ENCODE peak calls at places on chromosomes 4 and X, in five cellular contexts. One of them, this sample, is unnamed.

GRCh38 chr4:8777320-8778196 is 94.1 kb downstream of the HMX1 start:
- DNase-seq in body of pancreas: no peak
- DNase-seq in retinal pigment epithelial cell: no peak
- DNase-seq in hippocampal formation: no peak
- DNase-seq in T-helper 2 cell: no peak
- DNase-seq in this sample: no peak

GRCh38 chr4:5999830-6000365 is 18.3 kb downstream of the C4orf50 start:
- DNase-seq in body of pancreas: no peak
- DNase-seq in hippocampal formation: no peak
- DNase-seq in retinal pigment epithelial cell: no peak
- DNase-seq in T-helper 2 cell: no peak
- DNase-seq in this sample: no peak

GRCh38 chr4:71558248-71558647 is 219.4 kb downstream of the SLC4A4 start:
- DNase-seq in T-helper 2 cell: peak
- DNase-seq in hippocampal formation: no peak
- DNase-seq in retinal pigment epithelial cell: no peak
- DNase-seq in body of pancreas: no peak
- DNase-seq in this sample: no peak

GRCh38 chr4:125140966-125141495 is 173.7 kb upstream of the FAT4 start:
- DNase-seq in hippocampal formation: no peak
- DNase-seq in body of pancreas: no peak
- DNase-seq in retinal pigment epithelial cell: no peak
- DNase-seq in T-helper 2 cell: no peak
- DNase-seq in this sample: no peak

GRCh38 chr4:139746430-139746829 is 80.8 kb downstream of the MGST2 start:
- DNase-seq in retinal pigment epithelial cell: no peak
- DNase-seq in T-helper 2 cell: no peak
- DNase-seq in body of pancreas: no peak
- DNase-seq in hippocampal formation: no peak
- DNase-seq in this sample: no peak

GRCh38 chr4:150343796-150344195 is 238.2 kb upstream of the MAB21L2 start:
- DNase-seq in T-helper 2 cell: no peak
- DNase-seq in hippocampal formation: no peak
- DNase-seq in body of pancreas: no peak
- DNase-seq in retinal pigment epithelial cell: no peak
- DNase-seq in this sample: no peak

GRCh38 chrX:41732260-41732659 is 8.3 kb downstream of the GPR82 start:
- DNase-seq in hippocampal formation: no peak
- DNase-seq in T-helper 2 cell: no peak
- DNase-seq in body of pancreas: no peak
- DNase-seq in retinal pigment epithelial cell: no peak
- DNase-seq in this sample: no peak

GRCh38 chr4:7802093-7802726 is 137.5 kb downstream of the AFAP1 start:
- DNase-seq in body of pancreas: peak
- DNase-seq in hippocampal formation: peak
- DNase-seq in retinal pigment epithelial cell: no peak
- DNase-seq in T-helper 2 cell: peak
- DNase-seq in this sample: peak

GRCh38 chr4:951186-951585 is 18.9 kb downstream of the TMEM175 start:
- DNase-seq in body of pancreas: no peak
- DNase-seq in T-helper 2 cell: no peak
- DNase-seq in hippocampal formation: no peak
- DNase-seq in retinal pigment epithelial cell: no peak
- DNase-seq in this sample: no peak

GRCh38 chr4:56681158-56681848 is at the start of gene HOPX:
- DNase-seq in body of pancreas: peak
- DNase-seq in T-helper 2 cell: peak
- DNase-seq in hippocampal formation: no peak
- DNase-seq in retinal pigment epithelial cell: no peak
- DNase-seq in this sample: peak

GRCh38 chr4:68466185-68466584 is 18.9 kb downstream of the TMPRSS11E start:
- DNase-seq in retinal pigment epithelial cell: peak
- DNase-seq in hippocampal formation: no peak
- DNase-seq in T-helper 2 cell: no peak
- DNase-seq in body of pancreas: no peak
- DNase-seq in this sample: no peak

GRCh38 chr4:64251779-64252178 is 157.5 kb downstream of the TECRL start:
- DNase-seq in retinal pigment epithelial cell: peak
- DNase-seq in body of pancreas: no peak
- DNase-seq in T-helper 2 cell: no peak
- DNase-seq in hippocampal formation: no peak
- DNase-seq in this sample: no peak

GRCh38 chr4:154414796-154415195 is 76.8 kb downstream of the DCHS2 start:
- DNase-seq in retinal pigment epithelial cell: no peak
- DNase-seq in T-helper 2 cell: no peak
- DNase-seq in body of pancreas: no peak
- DNase-seq in hippocampal formation: no peak
- DNase-seq in this sample: no peak

GRCh38 chrX:100410901-100411801 is 1.1 kb upstream of the PCDH19 start:
- DNase-seq in hippocampal formation: no peak
- DNase-seq in body of pancreas: no peak
- DNase-seq in retinal pigment epithelial cell: no peak
- DNase-seq in T-helper 2 cell: no peak
- DNase-seq in this sample: no peak

GRCh38 chr4:54945838-54946237 is 179.6 kb downstream of the KDR start:
- DNase-seq in T-helper 2 cell: no peak
- DNase-seq in hippocampal formation: no peak
- DNase-seq in body of pancreas: no peak
- DNase-seq in retinal pigment epithelial cell: no peak
- DNase-seq in this sample: no peak

GRCh38 chr4:113961322-113961698 is 18.1 kb downstream of the ARSJ start:
- DNase-seq in hippocampal formation: no peak
- DNase-seq in body of pancreas: no peak
- DNase-seq in T-helper 2 cell: no peak
- DNase-seq in retinal pigment epithelial cell: no peak
- DNase-seq in this sample: no peak

GRCh38 chrX:135213200-135213844 is 38.5 kb upstream of the ETDA start:
- DNase-seq in T-helper 2 cell: peak
- DNase-seq in body of pancreas: no peak
- DNase-seq in retinal pigment epithelial cell: no peak
- DNase-seq in hippocampal formation: no peak
- DNase-seq in this sample: no peak

GRCh38 chr4:174318829-174319764 is 35.4 kb downstream of the CEP44 start:
- DNase-seq in T-helper 2 cell: peak
- DNase-seq in retinal pigment epithelial cell: no peak
- DNase-seq in hippocampal formation: peak
- DNase-seq in body of pancreas: no peak
- DNase-seq in this sample: no peak

GRCh38 chr4:152431784-152432183 is 104.1 kb downstream of the FBXW7 start:
- DNase-seq in body of pancreas: no peak
- DNase-seq in retinal pigment epithelial cell: no peak
- DNase-seq in hippocampal formation: no peak
- DNase-seq in T-helper 2 cell: no peak
- DNase-seq in this sample: no peak

GRCh38 chr4:8844976-8845690 is 26.5 kb downstream of the HMX1 start:
- DNase-seq in retinal pigment epithelial cell: no peak
- DNase-seq in hippocampal formation: no peak
- DNase-seq in T-helper 2 cell: no peak
- DNase-seq in body of pancreas: peak
- DNase-seq in this sample: no peak

GRCh38 chr4:88908003-88908402 is 149.0 kb downstream of the FAM13A start:
- DNase-seq in T-helper 2 cell: no peak
- DNase-seq in body of pancreas: no peak
- DNase-seq in hippocampal formation: no peak
- DNase-seq in retinal pigment epithelial cell: peak
- DNase-seq in this sample: no peak

GRCh38 chr4:15396157-15396800 is 31.6 kb upstream of the C1QTNF7 start:
- DNase-seq in body of pancreas: peak
- DNase-seq in retinal pigment epithelial cell: no peak
- DNase-seq in T-helper 2 cell: peak
- DNase-seq in hippocampal formation: no peak
- DNase-seq in this sample: peak

GRCh38 chr4:48275247-48275646 is 5.6 kb upstream of the TEC start:
- DNase-seq in body of pancreas: no peak
- DNase-seq in T-helper 2 cell: peak
- DNase-seq in hippocampal formation: no peak
- DNase-seq in retinal pigment epithelial cell: no peak
- DNase-seq in this sample: no peak

GRCh38 chr4:89438102-89438831 is 130.7 kb upstream of the GPRIN3 start:
- DNase-seq in retinal pigment epithelial cell: no peak
- DNase-seq in T-helper 2 cell: peak
- DNase-seq in hippocampal formation: no peak
- DNase-seq in body of pancreas: peak
- DNase-seq in this sample: peak

GRCh38 chr4:144705861-144706590 is 60.1 kb downstream of the HHIP start:
- DNase-seq in body of pancreas: no peak
- DNase-seq in retinal pigment epithelial cell: no peak
- DNase-seq in T-helper 2 cell: no peak
- DNase-seq in hippocampal formation: no peak
- DNase-seq in this sample: no peak

GRCh38 chr4:152255437-152255836 is 280.5 kb downstream of the FBXW7 start:
- DNase-seq in hippocampal formation: no peak
- DNase-seq in T-helper 2 cell: peak
- DNase-seq in body of pancreas: no peak
- DNase-seq in retinal pigment epithelial cell: no peak
- DNase-seq in this sample: peak

GRCh38 chr4:85107553-85107952 is 141.1 kb upstream of the WDFY3 start:
- DNase-seq in body of pancreas: no peak
- DNase-seq in retinal pigment epithelial cell: no peak
- DNase-seq in hippocampal formation: no peak
- DNase-seq in T-helper 2 cell: no peak
- DNase-seq in this sample: no peak

GRCh38 chr4:26030780-26031179 is 116.8 kb downstream of the SMIM20 start:
- DNase-seq in hippocampal formation: no peak
- DNase-seq in retinal pigment epithelial cell: no peak
- DNase-seq in T-helper 2 cell: no peak
- DNase-seq in body of pancreas: no peak
- DNase-seq in this sample: no peak

GRCh38 chrX:95076449-95076848 is 1402.4 kb downstream of the FAM133A start:
- DNase-seq in hippocampal formation: no peak
- DNase-seq in body of pancreas: no peak
- DNase-seq in retinal pigment epithelial cell: no peak
- DNase-seq in T-helper 2 cell: peak
- DNase-seq in this sample: no peak

GRCh38 chrX:124240422-124240821 is 92.0 kb upstream of the TEX13D start:
- DNase-seq in body of pancreas: no peak
- DNase-seq in hippocampal formation: no peak
- DNase-seq in T-helper 2 cell: no peak
- DNase-seq in retinal pigment epithelial cell: no peak
- DNase-seq in this sample: no peak

GRCh38 chr4:2753444-2753843 is 2.7 kb downstream of the TNIP2 start:
- DNase-seq in retinal pigment epithelial cell: no peak
- DNase-seq in hippocampal formation: no peak
- DNase-seq in T-helper 2 cell: no peak
- DNase-seq in body of pancreas: no peak
- DNase-seq in this sample: no peak

GRCh38 chrX:125333583-125333982 is 13.9 kb downstream of the TEX13C start:
- DNase-seq in hippocampal formation: no peak
- DNase-seq in retinal pigment epithelial cell: no peak
- DNase-seq in T-helper 2 cell: no peak
- DNase-seq in body of pancreas: no peak
- DNase-seq in this sample: no peak